ENCODE peak calls at places on chromosomes 4 and X, in five cellular contexts. S, K, M, B and W are unnamed samples. For H3K4me1 and H3K36me3, the result is how much of the 10 kb centered on the place peaks cover.

GRCh38 chrX:118510076-118510475 is 14.5 kb downstream of the DOCK11 start:
- DNase-seq in K (no peak), M (no peak), B (no peak), S (no peak), W (no peak)

GRCh38 chr4:177301127-177301639 is 8.5 kb upstream of the NEIL3 start:
- DNase-seq in K (no peak), B (no peak), M (no peak), S (no peak), W (no peak)

GRCh38 chr4:187798385-187798784 is 197.2 kb upstream of the ZFP42 start:
- DNase-seq in S (no peak), M (no peak), B (no peak), K (no peak), W (no peak)

GRCh38 chr4:107666134-107666533 is 53.9 kb downstream of the PAPSS1 start:
- DNase-seq in M (no peak), B (no peak), S (no peak), K (no peak), W (peak)

GRCh38 chr4:121477079-121477478 is 96.3 kb upstream of the QRFPR start:
- DNase-seq in S (no peak), M (no peak), K (no peak), B (no peak), W (no peak)

GRCh38 chr4:11739992-11740391 is 311.3 kb upstream of the HS3ST1 start:
- DNase-seq in B (no peak), S (no peak), M (no peak), K (no peak), W (no peak)

GRCh38 chrX:40158036-40158706 is 60.4 kb upstream of the BCOR start:
- DNase-seq in B (peak), S (peak), M (no peak), K (no peak), W (peak)

GRCh38 chr4:146342600-146343192 is 128.4 kb downstream of the REELD1 start:
- DNase-seq in B (peak), K (no peak), M (no peak), S (no peak), W (peak)

GRCh38 chr4:59553739-59554126 is 1646.4 kb upstream of the ADGRL3 start:
- DNase-seq in M (no peak), K (no peak), S (no peak), B (no peak), W (peak)

GRCh38 chr4:36349904-36350554 is 68.6 kb downstream of the DTHD1 start:
- DNase-seq in S (no peak), B (no peak), M (no peak), K (no peak), W (no peak)

GRCh38 chr4:34046580-34046979 is 2197.7 kb downstream of the ARAP2 start:
- DNase-seq in K (no peak), M (no peak), B (no peak), S (no peak), W (no peak)

GRCh38 chr4:176443117-176443516 is 123.4 kb downstream of the SPCS3 start:
- DNase-seq in K (no peak), B (no peak), M (no peak), S (no peak), W (no peak)

GRCh38 chr4:5747746-5748365 is 36.9 kb downstream of the EVC start:
- DNase-seq in S (peak), K (peak), M (no peak), B (peak), W (peak)

GRCh38 chr4:149145803-149146202 is 669.8 kb downstream of the IQCM start:
- DNase-seq in B (no peak), S (no peak), K (no peak), M (no peak), W (peak)

GRCh38 chrX:114841051-114841450 is 176.4 kb downstream of the IL13RA2 start:
- DNase-seq in K (no peak), S (no peak), B (no peak), M (no peak), W (no peak)

GRCh38 chr4:6892190-6892908 is 17.3 kb upstream of the TBC1D14 start:
- DNase-seq in M (peak), K (peak), S (peak), B (peak), W (no peak)

GRCh38 chr4:94641702-94642560 is 115.8 kb upstream of the BMPR1B start:
- DNase-seq in B (no peak), M (no peak), S (no peak), K (no peak), W (no peak)

GRCh38 chrX:16604300-16604699 is 45.7 kb upstream of the S100G start:
- DNase-seq in B (no peak), K (no peak), S (no peak), M (no peak), W (no peak)

GRCh38 chrX:24694825-24695224 is 1.1 kb downstream of the POLA1 start:
- DNase-seq in M (no peak), S (no peak), B (no peak), K (no peak), W (no peak)

GRCh38 chr4:53716471-53717063 is 125.3 kb upstream of the LNX1 start:
- DNase-seq in K (no peak), B (no peak), S (no peak), M (no peak), W (no peak)

GRCh38 chr4:168892456-168892855 is 117.6 kb downstream of the CBR4 start:
- DNase-seq in B (no peak), M (no peak), S (no peak), K (no peak), W (no peak)

GRCh38 chrX:9644335-9644734 is 121.3 kb downstream of the GPR143 start:
- DNase-seq in S (no peak), M (no peak), B (no peak), K (no peak), W (no peak)

GRCh38 chr4:5638316-5638715 is 70.0 kb downstream of the EVC2 start:
- DNase-seq in M (no peak), B (no peak), K (no peak), S (no peak), W (no peak)

GRCh38 chrX:19888419-19888879 is 1.0 kb upstream of the SH3KBP1 start:
- DNase-seq in S (no peak), K (no peak), M (no peak), B (peak), W (peak)

GRCh38 chrX:110410598-110410997 is 52.0 kb downstream of the RTL9 start:
- DNase-seq in M (no peak), K (no peak), S (no peak), B (no peak), W (no peak)

GRCh38 chrX:11143931-11144678 is 33.0 kb downstream of the HCCS start:
- DNase-seq in M (peak), B (peak), K (peak), S (no peak), W (peak)

GRCh38 chr4:169765845-169766244 is 8.1 kb upstream of the HPF1 start:
- DNase-seq in B (no peak), K (no peak), M (no peak), S (no peak), W (no peak)

GRCh38 chr4:124713213-124713592 is 671 bp upstream of the ANKRD50 start:
- DNase-seq in B (peak), S (peak), M (peak), K (peak), W (no peak)

GRCh38 chrX:39577206-39577605 is 520.6 kb downstream of the BCOR start:
- DNase-seq in K (no peak), S (no peak), M (no peak), B (no peak), W (peak)

GRCh38 chr4:164956766-164957643 is 20.5 kb downstream of the TRIM61 start:
- DNase-seq in K (no peak), B (peak), S (peak), M (peak), W (peak)

GRCh38 chr4:173246719-173247118 is 78.1 kb downstream of the GALNT7 start:
- DNase-seq in B (no peak), M (no peak), K (no peak), S (no peak), W (no peak)

GRCh38 chr4:968221-968620 is 5.1 kb downstream of the DGKQ start:
- DNase-seq in S (no peak), B (no peak), K (no peak), M (no peak), W (no peak)

GRCh38 chr4:94523617-94524016 is 71.9 kb downstream of the PDLIM5 start:
- DNase-seq in K (no peak), B (no peak), M (no peak), S (no peak), W (peak)

GRCh38 chrX:129992181-129992580 is 9.7 kb downstream of the BCORL1 start:
- DNase-seq in B (no peak), K (no peak), M (no peak), S (no peak), W (no peak)
- H3K4me1 ChIP-seq in B (under half), K (under half), M (under half), S (under half), W (under half)

GRCh38 chrX:53544936-53545335 is 110.8 kb upstream of the HSD17B10 start:
- DNase-seq in M (no peak), S (no peak), K (no peak), B (no peak), W (no peak)

GRCh38 chrX:53547668-53548067 is 113.5 kb upstream of the HSD17B10 start:
- DNase-seq in K (no peak), S (no peak), B (no peak), M (no peak), W (no peak)

GRCh38 chrX:53556868-53557267 is 122.7 kb upstream of the HSD17B10 start:
- DNase-seq in S (no peak), K (no peak), M (no peak), B (no peak), W (no peak)

GRCh38 chrX:53550756-53551463 is 116.7 kb upstream of the HSD17B10 start:
- DNase-seq in S (no peak), K (no peak), M (no peak), B (no peak), W (no peak)
- H3K36me3 ChIP-seq in S (half or more), K (half or more), M (half or more), B (under half), W (half or more)

DNA sequence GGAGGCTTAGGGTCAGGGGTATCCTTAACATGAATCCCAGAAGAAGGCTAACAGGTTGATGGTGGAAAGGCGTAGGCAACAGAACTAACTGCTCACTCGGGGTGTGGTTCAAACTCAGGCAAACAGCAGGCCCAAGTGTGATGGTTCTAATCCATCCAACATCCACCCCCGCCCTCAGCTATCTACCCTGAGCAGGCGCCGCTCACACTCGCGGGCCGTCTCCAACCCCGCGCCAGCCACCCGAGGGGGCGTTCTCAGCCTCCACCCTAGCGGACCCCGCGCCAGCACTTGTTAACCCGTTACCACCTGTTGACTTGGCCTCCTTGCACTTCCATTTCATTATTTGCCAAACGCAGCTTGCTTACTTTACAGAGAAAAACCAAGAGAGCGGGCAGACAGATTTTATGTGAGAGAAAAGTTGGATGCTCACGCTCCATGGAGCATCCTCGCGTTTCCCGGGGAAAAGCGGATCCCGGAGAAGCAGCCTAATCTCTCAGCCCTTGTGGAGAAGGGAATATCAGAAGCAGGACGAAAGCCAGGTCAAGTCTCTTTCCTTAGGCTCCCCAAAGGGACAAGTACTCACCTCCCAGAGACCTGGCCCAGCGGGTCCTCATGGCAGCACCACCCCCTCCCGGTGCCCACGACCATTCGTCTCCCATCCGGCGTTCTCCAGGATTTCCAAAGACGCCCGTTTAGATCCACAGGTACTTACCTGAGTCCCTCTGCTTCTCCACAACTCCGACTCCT is 757 bp downstream of the SNCA start:
- DNase-seq in S (peak), K (no peak), M (no peak), B (no peak), W (no peak)
- H3K4me3 ChIP-seq in S (peak), K (peak), M (peak), B (no peak), W (peak)

GRCh38 chr4:38677466-38677865 is 13.5 kb downstream of the KLF3 start:
- DNase-seq in M (no peak), B (no peak), K (no peak), S (no peak), W (no peak)
- H3K4me1 ChIP-seq in M (half or more), B (half or more), K (half or more), S (half or more), W (half or more)

GRCh38 chr4:163515198-163515597 is 20.7 kb downstream of the TMA16 start:
- DNase-seq in B (no peak), K (no peak), S (no peak), M (no peak), W (no peak)
- H3K36me3 ChIP-seq in B (under half), K (under half), S (half or more), M (half or more), W (half or more)

GRCh38 chr4:8610858-8611610 is 18.5 kb downstream of the CPZ start:
- DNase-seq in B (no peak), M (no peak), S (no peak), K (no peak), W (no peak)
- H3K4me3 ChIP-seq in B (no peak), M (no peak), S (no peak), K (no peak), W (no peak)

GRCh38 chr4:184453402-184454160 is 20.8 kb downstream of the IRF2 start:
- DNase-seq in K (no peak), B (peak), S (no peak), M (peak), W (no peak)

GRCh38 chr4:184451726-184452125 is 22.6 kb downstream of the IRF2 start:
- DNase-seq in B (no peak), K (no peak), S (no peak), M (no peak), W (no peak)

GRCh38 chr4:184457530-184458249 is 16.7 kb downstream of the IRF2 start:
- DNase-seq in M (no peak), K (no peak), B (peak), S (no peak), W (no peak)

GRCh38 chr4:184456337-184456736 is 18.0 kb downstream of the IRF2 start:
- DNase-seq in K (no peak), B (no peak), M (no peak), S (no peak), W (no peak)

GRCh38 chr4:184455299-184455698 is 19.1 kb downstream of the IRF2 start:
- DNase-seq in M (no peak), K (no peak), S (no peak), B (no peak), W (no peak)
- H3K4me1 ChIP-seq in M (half or more), K (half or more), S (under half), B (under half), W (under half)

GRCh38 chrX:41209853-41210252 is 124.1 kb upstream of the DDX3X start:
- DNase-seq in M (no peak), B (no peak), S (no peak), K (no peak), W (no peak)
- H3K36me3 ChIP-seq in M (half or more), B (under half), S (under half), K (half or more), W (under half)